ENCODE peak calls at places on chromosomes 2 and 18, in six cellular contexts. One of them, this sample, is unnamed.
A peak's percentile ranks its signal among the peaks of the same experiment; 100 is the strongest.

GRCh38 chr18:59909289-59910036 is 9.7 kb downstream of the PMAIP1 start:
- DNase-seq in vagina: no peak
- DNase-seq in Panc1: no peak
- DNase-seq in GM23338: no peak
- DNase-seq in upper lobe of left lung: no peak
- DNase-seq in spleen: no peak
- DNase-seq in this sample: no peak

GRCh38 chr18:53380063-53380639 is 844.3 kb downstream of the MBD2 start:
- DNase-seq in vagina: no peak
- DNase-seq in Panc1: peak; percentile 22
- DNase-seq in GM23338: peak; percentile 70
- DNase-seq in upper lobe of left lung: no peak
- DNase-seq in spleen: no peak
- DNase-seq in this sample: no peak

GRCh38 chr18:23998811-23999210 is 15.7 kb upstream of the TTC39C start:
- DNase-seq in vagina: no peak
- DNase-seq in Panc1: no peak
- DNase-seq in GM23338: no peak
- DNase-seq in upper lobe of left lung: no peak
- DNase-seq in spleen: no peak
- DNase-seq in this sample: no peak

GRCh38 chr2:44075536-44075935 is 79.7 kb upstream of the LRPPRC start:
- DNase-seq in vagina: no peak
- DNase-seq in Panc1: no peak
- DNase-seq in GM23338: no peak
- DNase-seq in upper lobe of left lung: no peak
- DNase-seq in spleen: no peak
- DNase-seq in this sample: no peak

GRCh38 chr18:21305621-21306020 is 63.6 kb downstream of the GREB1L start:
- DNase-seq in vagina: no peak
- DNase-seq in Panc1: no peak
- DNase-seq in GM23338: no peak
- DNase-seq in upper lobe of left lung: no peak
- DNase-seq in spleen: no peak
- DNase-seq in this sample: no peak

GRCh38 chr2:217899231-217900009 is 103.4 kb downstream of the TNS1 start:
- DNase-seq in vagina: no peak
- DNase-seq in Panc1: no peak
- DNase-seq in GM23338: peak; percentile 89
- DNase-seq in upper lobe of left lung: no peak
- DNase-seq in spleen: no peak
- DNase-seq in this sample: peak; percentile 72

GRCh38 chr18:74378179-74378682 is 62.6 kb downstream of the C18orf63 start:
- DNase-seq in vagina: no peak
- DNase-seq in Panc1: no peak
- DNase-seq in GM23338: no peak
- DNase-seq in upper lobe of left lung: no peak
- DNase-seq in spleen: no peak
- DNase-seq in this sample: peak; percentile 12

GRCh38 chr2:146108993-146109392 is 1589.1 kb upstream of the ZEB2 start:
- DNase-seq in vagina: no peak
- DNase-seq in Panc1: no peak
- DNase-seq in GM23338: no peak
- DNase-seq in upper lobe of left lung: no peak
- DNase-seq in spleen: no peak
- DNase-seq in this sample: no peak

GRCh38 chr2:241994086-241994485 is 124.6 kb downstream of the RTP5 start:
- DNase-seq in vagina: no peak
- DNase-seq in Panc1: no peak
- DNase-seq in GM23338: no peak
- DNase-seq in upper lobe of left lung: no peak
- DNase-seq in spleen: peak; percentile 47
- DNase-seq in this sample: no peak

GRCh38 chr18:644395-645004 is 13.0 kb upstream of the TYMS start:
- DNase-seq in vagina: no peak
- DNase-seq in Panc1: no peak
- DNase-seq in GM23338: no peak
- DNase-seq in upper lobe of left lung: no peak
- DNase-seq in spleen: no peak
- DNase-seq in this sample: no peak

GRCh38 chr2:158115202-158115783 is 13.6 kb downstream of the UPP2 start:
- DNase-seq in vagina: no peak
- DNase-seq in Panc1: no peak
- DNase-seq in GM23338: no peak
- DNase-seq in upper lobe of left lung: no peak
- DNase-seq in spleen: no peak
- DNase-seq in this sample: no peak

GRCh38 chr2:71783815-71784214 is 330.5 kb downstream of the DYSF start:
- DNase-seq in vagina: peak; percentile 40
- DNase-seq in Panc1: no peak
- DNase-seq in GM23338: no peak
- DNase-seq in upper lobe of left lung: no peak
- DNase-seq in spleen: no peak
- DNase-seq in this sample: no peak

DNA sequence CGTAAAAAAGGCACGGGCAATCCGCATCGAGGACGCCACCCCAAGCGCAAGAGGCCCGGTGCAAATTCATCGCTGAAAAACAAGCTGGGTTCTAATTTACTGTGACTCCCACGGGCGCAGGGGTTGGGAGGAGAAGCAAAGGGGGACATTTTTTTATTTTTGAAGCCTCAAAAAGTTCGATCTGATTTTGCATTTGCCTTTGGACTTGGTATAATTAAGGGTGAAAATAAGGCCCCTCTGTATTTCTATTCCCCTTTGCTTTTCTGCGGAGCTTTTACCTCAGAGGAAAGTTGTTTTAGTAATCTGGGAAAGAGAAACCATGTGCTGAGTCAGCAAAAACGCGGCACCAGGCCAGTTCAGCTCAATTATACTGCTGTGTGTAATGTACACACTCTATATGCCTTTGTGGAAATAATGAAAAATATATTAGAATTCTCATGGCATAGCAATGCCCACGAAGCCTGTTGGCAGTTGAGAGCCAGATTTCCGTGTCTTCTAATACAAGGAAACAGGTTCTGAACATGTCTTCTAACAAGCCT is 161.8 kb upstream of the SIX2 start:
- DNase-seq in vagina: no peak
- DNase-seq in Panc1: no peak
- DNase-seq in GM23338: peak; percentile 21
- DNase-seq in upper lobe of left lung: no peak
- DNase-seq in spleen: no peak
- DNase-seq in this sample: no peak
- H3K4me3 ChIP-seq in vagina: no peak overlapping the region
- H3K4me3 ChIP-seq in Panc1: no peak overlapping the region
- H3K4me3 ChIP-seq in GM23338: peak overlapping the region; percentile 63
- H3K4me3 ChIP-seq in upper lobe of left lung: no peak overlapping the region
- H3K4me3 ChIP-seq in spleen: no peak overlapping the region
- H3K4me3 ChIP-seq in this sample: no peak overlapping the region

GRCh38 chr2:60925994-60926750 is 44.8 kb downstream of the REL start:
- DNase-seq in vagina: no peak
- DNase-seq in Panc1: no peak
- DNase-seq in GM23338: peak; percentile 28
- DNase-seq in upper lobe of left lung: no peak
- DNase-seq in spleen: no peak
- DNase-seq in this sample: no peak
- H3K27ac ChIP-seq in vagina: no peak overlapping the region
- H3K27ac ChIP-seq in Panc1: no peak overlapping the region
- H3K27ac ChIP-seq in GM23338: peak overlapping the region; percentile 34
- H3K27ac ChIP-seq in upper lobe of left lung: peak overlapping the region; percentile 68
- H3K27ac ChIP-seq in spleen: peak overlapping the region; percentile 80
- H3K27ac ChIP-seq in this sample: no peak overlapping the region

DNA sequence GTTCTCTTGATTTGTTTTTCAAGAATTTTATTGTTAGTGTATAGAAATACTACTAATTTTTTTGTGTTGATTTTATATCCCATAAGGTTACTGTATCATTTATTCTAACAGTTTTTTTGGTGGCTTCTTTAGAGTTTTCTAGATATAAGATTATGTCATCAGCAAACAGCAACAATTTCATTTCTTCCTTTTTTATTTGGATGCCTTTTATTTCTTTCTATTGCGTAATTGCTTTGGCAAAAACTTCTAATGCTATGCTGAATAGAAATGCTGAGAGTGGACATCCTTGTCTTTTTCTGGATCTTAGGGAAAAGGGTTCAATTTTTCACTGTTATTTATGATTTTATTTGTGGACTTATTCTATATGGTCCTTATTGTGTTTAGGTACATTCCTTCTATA is 298.8 kb downstream of the RPRM start:
- DNase-seq in vagina: no peak
- DNase-seq in Panc1: no peak
- DNase-seq in GM23338: no peak
- DNase-seq in upper lobe of left lung: no peak
- DNase-seq in spleen: no peak
- DNase-seq in this sample: no peak
- TF ChIP-seq POLR2AphosphoS5 in vagina: no peak
- TF ChIP-seq POLR2AphosphoS5 in Panc1: no peak
- TF ChIP-seq POLR2AphosphoS5 in GM23338: no peak
- TF ChIP-seq POLR2AphosphoS5 in upper lobe of left lung: no peak
- TF ChIP-seq POLR2AphosphoS5 in spleen: no peak
- TF ChIP-seq POLR2AphosphoS5 in this sample: no peak

GRCh38 chr2:74037379-74037860 is 52.7 kb downstream of the TET3 start:
- DNase-seq in vagina: no peak
- DNase-seq in Panc1: no peak
- DNase-seq in GM23338: no peak
- DNase-seq in upper lobe of left lung: no peak
- DNase-seq in spleen: no peak
- DNase-seq in this sample: no peak
- H3K4me3 ChIP-seq in vagina: no peak overlapping the region
- H3K4me3 ChIP-seq in Panc1: no peak overlapping the region
- H3K4me3 ChIP-seq in GM23338: no peak overlapping the region
- H3K4me3 ChIP-seq in upper lobe of left lung: no peak overlapping the region
- H3K4me3 ChIP-seq in spleen: no peak overlapping the region
- H3K4me3 ChIP-seq in this sample: no peak overlapping the region

GRCh38 chr2:122203523-122203922 is 448.1 kb downstream of the TSN start:
- DNase-seq in vagina: no peak
- DNase-seq in Panc1: no peak
- DNase-seq in GM23338: no peak
- DNase-seq in upper lobe of left lung: no peak
- DNase-seq in spleen: no peak
- DNase-seq in this sample: no peak
- H3K27ac ChIP-seq in vagina: no peak overlapping the region
- H3K27ac ChIP-seq in Panc1: no peak overlapping the region
- H3K27ac ChIP-seq in GM23338: no peak overlapping the region
- H3K27ac ChIP-seq in upper lobe of left lung: no peak overlapping the region
- H3K27ac ChIP-seq in spleen: no peak overlapping the region
- H3K27ac ChIP-seq in this sample: no peak overlapping the region

DNA sequence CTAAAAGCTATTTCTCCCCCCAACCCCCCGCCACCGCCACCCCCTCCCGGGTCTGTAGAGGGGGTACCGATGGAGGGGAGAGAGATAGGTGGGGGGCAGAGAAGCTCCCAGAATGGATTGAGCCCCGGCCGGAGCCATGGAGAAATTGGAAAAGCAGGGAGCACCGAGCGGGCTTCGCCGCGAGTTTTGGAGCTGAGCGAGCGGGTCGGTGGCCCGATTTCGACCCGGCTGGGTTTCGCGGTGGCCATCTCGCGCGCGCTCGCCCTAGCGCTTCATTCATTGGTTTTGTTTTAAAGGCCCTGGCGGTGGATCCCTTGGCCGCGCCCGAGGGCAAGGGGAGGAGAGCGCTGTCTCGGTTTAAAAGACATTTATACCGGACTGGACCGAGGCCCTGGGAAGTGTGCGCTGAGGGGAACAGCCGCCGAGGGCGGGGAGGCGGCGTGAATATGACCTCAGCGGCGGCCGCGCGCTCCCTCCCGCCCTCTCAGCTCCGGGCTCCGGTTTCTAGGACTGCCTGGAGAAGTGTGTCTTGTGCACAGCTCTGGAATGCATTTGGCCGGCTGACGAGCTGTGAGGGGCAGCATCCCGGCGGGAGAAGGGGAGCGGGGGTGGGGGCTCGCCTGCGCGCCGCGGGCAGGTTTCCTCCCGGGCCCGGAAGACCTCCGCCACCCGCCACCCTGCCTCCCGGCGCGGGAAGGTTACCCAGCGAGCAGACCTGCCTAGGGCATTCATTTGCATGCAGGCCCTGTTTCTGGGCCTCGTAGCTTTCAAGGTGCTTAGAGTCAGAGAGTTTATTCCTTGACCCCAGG is 1.7 kb upstream of the SMAD7 start:
- DNase-seq in vagina: no peak
- DNase-seq in Panc1: no peak
- DNase-seq in GM23338: peak; percentile 84
- DNase-seq in upper lobe of left lung: peak; percentile 96
- DNase-seq in spleen: peak; percentile 91
- DNase-seq in this sample: peak; percentile 80
- TF ChIP-seq POLR2AphosphoS5 in vagina: peak; percentile 87
- TF ChIP-seq POLR2AphosphoS5 in Panc1: peak; percentile 29
- TF ChIP-seq POLR2AphosphoS5 in GM23338: peak; percentile 22
- TF ChIP-seq POLR2AphosphoS5 in upper lobe of left lung: peak; percentile 63
- TF ChIP-seq POLR2AphosphoS5 in spleen: peak; percentile 73
- TF ChIP-seq POLR2AphosphoS5 in this sample: peak; percentile 74

DNA sequence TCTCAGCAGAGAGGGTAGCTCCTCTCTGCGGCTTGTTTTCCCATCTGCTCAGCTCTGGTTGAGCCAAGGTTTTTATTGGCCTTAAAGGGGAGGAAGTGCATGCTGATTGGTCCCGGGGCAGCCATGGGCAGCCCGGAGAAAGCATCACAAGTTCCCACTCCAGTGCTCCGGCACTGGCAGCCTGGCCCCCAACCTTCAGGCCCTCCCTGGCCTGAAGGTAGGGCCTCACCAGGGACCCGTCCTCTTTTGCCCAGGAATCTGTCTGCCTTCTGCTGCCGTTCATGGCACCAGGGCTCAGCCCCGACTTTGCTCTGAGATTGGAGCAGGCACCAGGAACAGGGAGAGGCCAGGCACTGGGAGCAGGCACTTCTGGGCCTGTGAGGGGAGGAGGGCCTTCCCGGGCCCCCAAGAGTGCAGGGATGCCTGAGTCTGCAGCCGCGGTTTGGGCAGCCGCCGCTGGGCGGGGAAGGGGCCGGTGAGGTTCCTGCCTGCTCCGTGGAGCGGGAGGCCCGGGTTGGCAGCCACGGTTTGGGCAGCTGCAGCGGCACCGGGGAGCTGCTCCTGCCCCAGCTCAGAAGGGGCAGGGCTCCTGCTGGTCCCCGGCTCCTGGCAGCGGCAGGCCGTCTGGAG is 17.5 kb upstream of the ILKAP start:
- DNase-seq in vagina: no peak
- DNase-seq in Panc1: no peak
- DNase-seq in GM23338: no peak
- DNase-seq in upper lobe of left lung: peak; percentile 78
- DNase-seq in spleen: no peak
- DNase-seq in this sample: no peak
- H3K4me3 ChIP-seq in vagina: no peak overlapping the region
- H3K4me3 ChIP-seq in Panc1: peak overlapping the region; percentile 64
- H3K4me3 ChIP-seq in GM23338: no peak overlapping the region
- H3K4me3 ChIP-seq in upper lobe of left lung: no peak overlapping the region
- H3K4me3 ChIP-seq in spleen: no peak overlapping the region
- H3K4me3 ChIP-seq in this sample: no peak overlapping the region

DNA sequence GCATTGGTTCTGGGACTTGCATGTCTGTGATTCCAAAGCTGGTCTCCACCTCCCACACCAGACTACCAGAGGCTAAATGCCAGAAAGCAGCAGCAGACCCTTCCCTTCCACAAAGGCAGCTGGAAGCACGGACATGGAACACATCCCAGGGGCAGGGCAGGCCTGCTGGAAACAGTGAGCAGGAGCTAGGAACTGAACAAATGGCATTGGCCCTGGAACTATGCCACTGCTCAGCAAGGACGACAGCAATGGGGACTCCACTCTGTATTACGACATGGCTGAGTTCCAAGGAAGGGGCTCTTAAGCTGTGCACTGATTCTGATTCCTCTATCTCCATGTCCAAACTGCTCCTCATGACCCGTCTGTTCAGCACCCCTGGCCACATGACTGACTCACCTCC is 77.8 kb upstream of the TFCP2L1 start:
- DNase-seq in vagina: no peak
- DNase-seq in Panc1: no peak
- DNase-seq in GM23338: no peak
- DNase-seq in upper lobe of left lung: no peak
- DNase-seq in spleen: no peak
- DNase-seq in this sample: no peak
- H3K27ac ChIP-seq in vagina: no peak overlapping the region
- H3K27ac ChIP-seq in Panc1: no peak overlapping the region
- H3K27ac ChIP-seq in GM23338: no peak overlapping the region
- H3K27ac ChIP-seq in upper lobe of left lung: no peak overlapping the region
- H3K27ac ChIP-seq in spleen: no peak overlapping the region
- H3K27ac ChIP-seq in this sample: peak overlapping the region; percentile 56